ENCODE peak calls at places on chromosomes 12 and 14, in four cellular contexts. K is K562, I is HepG2, B is HCT116. M is an unnamed sample. For H3K9me3, the result is how much of the 10 kb centered on the place peaks cover.

GRCh38 chr12:8644345-8645248 is 18.0 kb downstream of the MFAP5 start:
- DNase-seq in B (no peak), K (no peak), I (no peak), M (no peak)

GRCh38 chr12:65681226-65681625 is 143.1 kb upstream of the HMGA2 start:
- DNase-seq in B (no peak), K (no peak), I (no peak), M (no peak)

GRCh38 chr12:11882301-11883019 is 188.3 kb upstream of the BCL2L14 start:
- DNase-seq in K (no peak), I (no peak), B (no peak), M (no peak)

GRCh38 chr12:19129121-19129485 is 430 bp upstream of the PLEKHA5 start:
- DNase-seq in K (no peak), B (peak), I (no peak), M (no peak)

GRCh38 chr12:64631197-64631596 is 20.9 kb downstream of the RASSF3 start:
- DNase-seq in B (no peak), I (no peak), K (no peak), M (no peak)

GRCh38 chr14:33118653-33119052 is 180.0 kb downstream of the NPAS3 start:
- DNase-seq in I (no peak), B (no peak), K (no peak), M (no peak)

GRCh38 chr12:46514886-46515285 is 142.3 kb upstream of the SLC38A2 start:
- DNase-seq in K (no peak), I (no peak), B (no peak), M (no peak)

GRCh38 chr12:124352839-124353238 is 57.9 kb downstream of the RFLNA start:
- DNase-seq in K (peak), I (peak), B (no peak), M (no peak)

GRCh38 chr14:102504951-102505600 is 4.5 kb downstream of the ANKRD9 start:
- DNase-seq in I (no peak), B (no peak), K (no peak), M (no peak)

GRCh38 chr12:2624543-2625266 is 170.1 kb upstream of the FKBP4 start:
- DNase-seq in I (no peak), B (peak), K (peak), M (no peak)

GRCh38 chr14:29463727-29464370 is 463.8 kb downstream of the PRKD1 start:
- DNase-seq in K (no peak), I (no peak), B (no peak), M (no peak)

GRCh38 chr12:121344506-121344905 is 7.7 kb downstream of the ANAPC5 start:
- DNase-seq in I (no peak), B (no peak), K (no peak), M (no peak)

GRCh38 chr12:120067084-120067869 is 49.3 kb downstream of the RAB35 start:
- DNase-seq in I (no peak), K (no peak), B (no peak), M (no peak)

GRCh38 chr12:9694220-9694619 is 24.7 kb downstream of the CLEC2D start:
- DNase-seq in I (no peak), B (no peak), K (no peak), M (no peak)

GRCh38 chr12:67915335-67915851 is 73.9 kb upstream of the IFNG-AS1 start:
- DNase-seq in I (peak), K (no peak), B (no peak), M (no peak)

GRCh38 chr14:48430805-48431204 is 755.4 kb upstream of the MDGA2 start:
- DNase-seq in I (no peak), B (no peak), K (no peak), M (no peak)

GRCh38 chr14:76495983-76496382 is 120.0 kb downstream of the ESRRB start:
- DNase-seq in I (no peak), K (no peak), B (no peak), M (no peak)

GRCh38 chr12:114407566-114408411 is 1.8 kb upstream of the TBX5 start:
- DNase-seq in K (no peak), B (no peak), I (no peak), M (no peak)

GRCh38 chr14:94400454-94400853 is 12.1 kb upstream of the SERPINA1 start:
- DNase-seq in K (no peak), B (no peak), I (peak), M (no peak)

GRCh38 chr12:114400395-114400794 is 5.5 kb downstream of the TBX5 start:
- DNase-seq in B (no peak), I (no peak), K (no peak), M (no peak)

GRCh38 chr12:62762645-62763044 is 172.3 kb downstream of the PPM1H start:
- DNase-seq in I (no peak), K (no peak), B (no peak), M (no peak)

GRCh38 chr12:43653917-43654316 is 101.9 kb upstream of the ADAMTS20 start:
- DNase-seq in B (no peak), K (no peak), I (no peak), M (no peak)

GRCh38 chr12:94603434-94604068 is 46.8 kb downstream of the TMCC3 start:
- DNase-seq in B (peak), K (peak), I (peak), M (no peak)

GRCh38 chr12:113416091-113416754 is 6.0 kb upstream of the SDSL start:
- DNase-seq in I (no peak), B (no peak), K (peak), M (no peak)

GRCh38 chr12:94178886-94179285 is 30.5 kb downstream of the PLXNC1 start:
- DNase-seq in B (no peak), K (no peak), I (no peak), M (no peak)

GRCh38 chr12:49000346-49000745 is 1.2 kb upstream of the DDN start:
- DNase-seq in K (no peak), I (no peak), B (no peak), M (no peak)

GRCh38 chr14:80784824-80785223 is 156.7 kb downstream of the CEP128 start:
- DNase-seq in I (no peak), K (no peak), B (no peak), M (no peak)

GRCh38 chr12:30329281-30329680 is 366.4 kb downstream of the IPO8 start:
- DNase-seq in K (no peak), B (no peak), I (no peak), M (no peak)

GRCh38 chr14:93544212-93544611 is 113.5 kb downstream of the UNC79 start:
- DNase-seq in B (no peak), K (no peak), I (no peak), M (no peak)

GRCh38 chr14:61710853-61711817 is 15.8 kb downstream of the HIF1A start:
- DNase-seq in I (peak), K (no peak), B (no peak), M (no peak)

GRCh38 chr14:32201196-32201815 is 539 bp upstream of the RNU6-7 start:
- DNase-seq in K (peak), B (no peak), I (peak), M (peak)

GRCh38 chr14:22039938-22040780 is 366.5 kb upstream of the OR4E1 start:
- DNase-seq in B (peak), K (no peak), I (peak), M (no peak)

GRCh38 chr14:53824061-53824460 is 132.6 kb downstream of the BMP4 start:
- DNase-seq in I (no peak), K (no peak), B (no peak), M (no peak)

GRCh38 chr12:55932546-55932919 is 1.6 kb downstream of the DGKA start:
- DNase-seq in K (no peak), B (no peak), I (no peak), M (no peak)

GRCh38 chr14:94686511-94687160 is 74.4 kb downstream of the SERPINA3 start:
- DNase-seq in B (no peak), K (no peak), I (no peak), M (no peak)

GRCh38 chr12:85765443-85765842 is 70.8 kb downstream of the RASSF9 start:
- DNase-seq in K (no peak), I (peak), B (no peak), M (no peak)

GRCh38 chr12:65663648-65664047 is 160.6 kb upstream of the HMGA2 start:
- DNase-seq in K (no peak), B (no peak), I (no peak), M (no peak)

GRCh38 chr12:91377456-91377855 is 194.8 kb upstream of the DCN start:
- DNase-seq in I (no peak), K (no peak), B (no peak), M (no peak)

GRCh38 chr14:38404100-38404541 is 148.2 kb upstream of the CLEC14A start:
- DNase-seq in B (no peak), I (no peak), K (no peak), M (no peak)

GRCh38 chr14:38400751-38401150 is 144.9 kb upstream of the CLEC14A start:
- DNase-seq in B (no peak), K (no peak), I (no peak), M (no peak)

GRCh38 chr14:38409081-38409705 is 153.3 kb upstream of the CLEC14A start:
- DNase-seq in B (no peak), K (no peak), I (no peak), M (no peak)

GRCh38 chr14:38404616-38405015 is 148.7 kb upstream of the CLEC14A start:
- DNase-seq in I (no peak), K (no peak), B (no peak), M (no peak)

GRCh38 chr14:38405851-38406630 is 150.1 kb upstream of the CLEC14A start:
- DNase-seq in I (no peak), K (no peak), B (no peak), M (no peak)
- TF ChIP-seq CTCF in I (no peak), K (no peak), B (no peak), M (no peak)

DNA sequence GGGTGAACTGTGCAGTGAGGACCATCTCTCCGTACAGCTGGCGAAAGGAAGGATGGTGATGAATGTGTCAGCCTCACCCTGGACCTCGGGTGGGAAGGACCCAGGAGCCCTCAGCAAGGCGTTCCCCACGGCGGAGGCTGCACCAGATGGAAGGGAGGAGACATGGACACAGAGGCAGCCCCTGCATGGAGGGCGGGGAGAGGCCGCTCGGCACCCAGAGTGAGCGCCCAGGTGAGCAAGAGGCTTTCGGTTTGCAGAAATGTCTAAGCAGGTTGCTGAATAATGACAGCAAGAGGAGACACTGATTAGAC is 109.9 kb downstream of the PIWIL1 start:
- DNase-seq in B (no peak), I (no peak), K (no peak), M (no peak)
- TF ChIP-seq TCF7L2 in B (no peak), I (no peak), K (no peak), M (no peak)

GRCh38 chr12:34286483-34286882 is 264.2 kb downstream of the ALG10 start:
- DNase-seq in K (no peak), I (no peak), B (no peak), M (no peak)
- H3K9me3 ChIP-seq in K (under half), I (under half), B (under half), M (under half)

DNA sequence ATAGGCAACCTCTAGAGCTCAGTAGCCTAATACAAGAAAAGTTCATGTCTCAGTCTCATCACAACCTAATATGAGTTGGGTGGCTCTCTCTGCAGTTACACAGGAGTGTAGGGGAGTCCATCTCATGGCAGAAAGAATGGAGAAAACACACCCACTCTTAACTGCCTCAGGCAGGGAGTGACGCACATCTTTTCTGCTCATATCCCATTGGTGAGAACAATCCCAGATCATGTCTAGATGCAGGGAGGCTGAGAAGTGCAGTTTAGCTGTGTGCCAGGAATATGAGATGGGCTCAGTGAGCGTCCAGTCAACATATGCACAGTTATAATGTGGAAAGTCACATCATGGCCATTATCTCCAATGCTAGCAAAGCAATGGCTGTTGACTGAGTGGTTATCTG is 59.3 kb upstream of the KCNA5 start:
- DNase-seq in B (no peak), K (no peak), I (no peak), M (no peak)
- TF ChIP-seq CTCF in B (no peak), K (no peak), I (no peak), M (no peak)

GRCh38 chr12:53472183-53472582 is 20.3 kb downstream of the PCBP2 start:
- DNase-seq in K (no peak), I (no peak), B (no peak), M (no peak)
- TF ChIP-seq TCF7L2 in K (no peak), I (no peak), B (no peak), M (no peak)

DNA sequence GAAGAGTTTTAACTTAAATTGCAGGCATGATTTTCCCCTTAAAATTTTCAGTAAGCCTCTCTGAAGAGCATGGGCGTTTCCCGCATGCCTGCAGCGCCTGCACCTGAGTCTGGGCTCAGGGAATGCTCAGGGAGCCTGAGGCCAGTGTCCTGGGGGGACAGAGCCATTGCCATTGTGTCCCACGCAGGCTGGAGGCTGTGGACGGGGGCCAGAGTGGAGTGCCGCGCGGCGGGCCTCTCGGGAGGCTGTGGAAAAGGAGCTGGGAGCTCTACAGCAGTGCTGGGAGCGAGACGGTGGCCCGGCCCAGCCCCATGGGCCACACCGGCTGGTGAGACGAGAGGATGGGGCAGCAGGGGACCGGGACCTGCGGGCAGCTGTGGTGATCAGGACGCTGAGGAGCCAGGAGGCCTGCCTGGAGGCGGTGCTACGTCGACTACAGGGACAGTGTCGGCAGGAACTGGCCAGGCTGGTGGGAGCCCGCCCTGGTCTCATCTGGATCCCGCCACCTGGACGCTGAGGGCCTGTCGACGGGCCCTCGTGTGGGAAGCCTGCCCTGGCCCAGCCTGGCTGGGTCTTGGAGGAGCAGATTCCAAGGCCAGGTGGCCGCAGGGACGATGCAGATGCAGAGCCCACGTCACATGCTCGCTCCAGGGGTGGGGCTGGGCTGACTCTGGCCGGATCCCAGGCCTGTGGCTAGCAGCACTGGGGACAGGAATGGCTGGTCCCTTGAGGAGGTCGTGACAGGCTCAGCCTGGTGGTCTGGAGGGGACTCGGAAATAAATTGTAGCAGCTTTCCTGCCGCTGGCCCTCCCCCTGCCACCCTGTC is 7.6 kb downstream of the TEDC1 start:
- DNase-seq in I (no peak), K (no peak), B (no peak), M (no peak)
- H3K9me3 ChIP-seq in I (under half), K (under half), B (under half), M (under half)

GRCh38 chr12:106684497-106684896 is 90.0 kb upstream of the RIC8B start:
- DNase-seq in K (no peak), B (no peak), I (no peak), M (no peak)

GRCh38 chr12:106685381-106685780 is 89.1 kb upstream of the RIC8B start:
- DNase-seq in B (no peak), K (no peak), I (no peak), M (no peak)

GRCh38 chr12:106680280-106680679 is 94.2 kb upstream of the RIC8B start:
- DNase-seq in B (no peak), K (no peak), I (no peak), M (no peak)

GRCh38 chr12:106681210-106681609 is 93.3 kb upstream of the RIC8B start:
- DNase-seq in B (no peak), I (no peak), K (no peak), M (no peak)

DNA sequence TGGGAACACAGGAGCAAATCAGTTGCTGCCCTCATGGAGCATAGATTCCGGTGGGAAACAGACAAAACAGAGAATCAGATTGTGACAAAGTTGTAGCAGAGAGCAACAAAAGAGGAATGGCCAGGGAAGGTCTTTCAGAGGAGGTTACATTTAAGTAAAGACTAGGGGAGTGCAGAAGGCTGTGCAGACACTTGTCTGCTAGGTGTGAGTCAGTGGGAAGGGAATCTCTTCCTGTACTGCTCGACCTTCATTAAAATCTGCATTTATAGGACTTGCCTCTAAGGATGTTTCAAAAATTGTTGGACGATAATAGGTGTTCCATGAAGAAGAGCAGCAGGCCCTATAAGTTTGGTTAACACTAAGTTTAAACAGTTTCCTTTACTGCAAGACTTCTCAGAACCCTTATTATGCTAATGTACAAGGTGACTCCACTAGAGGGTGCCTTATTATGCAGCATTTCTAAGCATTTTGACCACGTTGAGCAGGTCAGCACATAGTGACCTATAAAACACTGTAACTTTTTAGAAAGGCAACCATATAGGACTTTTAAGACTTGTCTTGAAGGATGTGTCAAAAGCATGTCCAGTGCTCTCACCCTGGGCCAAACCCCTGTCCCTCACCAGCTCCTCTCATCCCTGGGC is 91.8 kb upstream of the RIC8B start:
- DNase-seq in B (peak), K (no peak), I (peak), M (no peak)
- TF ChIP-seq CTCF in B (peak), K (peak), I (peak), M (peak)